ENCODE peak calls at places on chromosome 15, in eight cellular contexts. H is GM23338, I is Panc1, R is K562, Z is prostate gland, L is stomach, T is HCT116, K is H1. Q is an unnamed sample.

GRCh38 chr15:100515758-100516157 is 13.0 kb downstream of the CERS3 start:
- DNase-seq in I (no peak), T (no peak), H (no peak), Z (no peak), L (no peak), R (no peak), K (no peak), Q (no peak)

GRCh38 chr15:70853270-70853854 is 595 bp downstream of the LARP6 start:
- DNase-seq in L (no peak), Z (no peak), K (peak; percentile 46), H (peak; percentile 85), T (no peak), I (no peak), R (no peak), Q (no peak)

GRCh38 chr15:70095387-70096214 is 2.1 kb downstream of the TLE3 start:
- DNase-seq in H (peak; percentile 86), T (no peak), Z (peak; percentile 28), R (no peak), I (no peak), L (peak; percentile 47), K (no peak), Q (no peak)

GRCh38 chr15:57138260-57138895 is 219.9 kb downstream of the TCF12 start:
- DNase-seq in R (peak; percentile 65), H (peak; percentile 92), Z (no peak), L (peak; percentile 31), K (peak; percentile 41), T (peak; percentile 33), I (peak; percentile 36), Q (no peak)

GRCh38 chr15:58556028-58556361 is 124.2 kb downstream of the LIPC start:
- DNase-seq in L (no peak), I (no peak), Z (no peak), R (no peak), H (no peak), K (no peak), T (no peak), Q (no peak)

GRCh38 chr15:96505014-96505413 is 174.5 kb downstream of the NR2F2 start:
- DNase-seq in I (no peak), T (no peak), Z (no peak), R (no peak), K (no peak), H (no peak), L (no peak), Q (no peak)

GRCh38 chr15:77851696-77852095 is 219.0 kb upstream of the LINGO1 start:
- DNase-seq in T (no peak), H (no peak), I (no peak), Z (no peak), K (no peak), R (no peak), L (no peak), Q (no peak)

GRCh38 chr15:78220713-78221112 is 13.7 kb downstream of the ACSBG1 start:
- DNase-seq in H (no peak), R (no peak), Z (no peak), I (no peak), K (no peak), T (no peak), L (no peak), Q (no peak)

DNA sequence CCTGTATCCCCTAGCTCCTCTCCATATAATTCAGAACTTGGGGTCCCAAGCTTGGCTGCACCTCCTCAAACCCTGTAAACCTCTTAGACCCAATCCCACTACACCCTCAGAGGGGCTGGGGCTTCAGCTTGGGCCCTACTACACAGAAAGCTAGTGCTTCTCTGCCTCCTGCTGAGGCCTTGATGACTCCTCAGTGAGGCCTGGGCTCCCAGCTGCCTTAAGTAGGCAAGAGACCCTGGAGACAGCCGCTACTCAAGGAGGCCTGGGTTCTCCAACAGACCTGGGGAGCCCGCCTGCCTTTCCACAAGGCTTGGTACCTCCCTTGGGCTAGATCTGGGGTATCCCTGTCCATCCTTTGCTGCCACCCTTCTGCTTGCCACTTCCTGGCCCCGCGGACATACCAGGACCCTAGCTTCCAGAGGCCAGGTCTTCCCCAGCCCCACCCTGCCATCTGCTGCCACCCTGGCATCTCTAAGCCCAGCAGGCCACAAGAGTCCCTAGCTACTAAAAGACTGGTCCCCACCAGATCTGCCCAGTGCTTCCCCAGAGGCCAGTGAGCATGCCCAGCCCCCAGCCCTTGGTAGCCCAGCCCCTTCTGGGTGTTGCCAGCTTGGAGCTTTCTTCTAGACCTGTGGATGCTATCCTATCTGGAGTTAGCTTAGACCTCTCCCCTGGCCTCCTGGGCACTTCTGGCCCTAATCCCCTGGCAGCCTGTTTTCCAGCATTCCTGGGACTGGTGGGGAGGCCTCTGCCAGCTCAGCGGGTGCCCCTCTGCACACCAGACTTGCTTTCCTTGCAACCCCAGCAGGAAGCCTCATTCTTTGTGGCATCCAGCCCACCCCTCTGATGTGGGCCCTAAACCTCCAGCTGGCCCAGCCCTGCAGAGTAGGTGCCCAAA is 13.7 kb downstream of the C15orf39 start:
- DNase-seq in L (no peak), R (no peak), H (peak; percentile 17), T (no peak), Z (no peak), K (no peak), I (no peak), Q (no peak)
- TF ChIP-seq POLR2AphosphoS5 in L (no peak), R (no peak), H (no peak), T (peak; percentile 13), Z (no peak), K (no peak), I (no peak), Q (no peak)

GRCh38 chr15:80066912-80067311 is 7.4 kb downstream of the ZFAND6 start:
- DNase-seq in R (no peak), H (no peak), Z (no peak), K (no peak), L (no peak), T (no peak), I (no peak), Q (no peak)
- H3K4me3 ChIP-seq in R (no peak overlapping the region), H (no peak overlapping the region), Z (no peak overlapping the region), K (no peak overlapping the region), L (no peak overlapping the region), T (no peak overlapping the region), I (no peak overlapping the region), Q (no peak overlapping the region)

DNA sequence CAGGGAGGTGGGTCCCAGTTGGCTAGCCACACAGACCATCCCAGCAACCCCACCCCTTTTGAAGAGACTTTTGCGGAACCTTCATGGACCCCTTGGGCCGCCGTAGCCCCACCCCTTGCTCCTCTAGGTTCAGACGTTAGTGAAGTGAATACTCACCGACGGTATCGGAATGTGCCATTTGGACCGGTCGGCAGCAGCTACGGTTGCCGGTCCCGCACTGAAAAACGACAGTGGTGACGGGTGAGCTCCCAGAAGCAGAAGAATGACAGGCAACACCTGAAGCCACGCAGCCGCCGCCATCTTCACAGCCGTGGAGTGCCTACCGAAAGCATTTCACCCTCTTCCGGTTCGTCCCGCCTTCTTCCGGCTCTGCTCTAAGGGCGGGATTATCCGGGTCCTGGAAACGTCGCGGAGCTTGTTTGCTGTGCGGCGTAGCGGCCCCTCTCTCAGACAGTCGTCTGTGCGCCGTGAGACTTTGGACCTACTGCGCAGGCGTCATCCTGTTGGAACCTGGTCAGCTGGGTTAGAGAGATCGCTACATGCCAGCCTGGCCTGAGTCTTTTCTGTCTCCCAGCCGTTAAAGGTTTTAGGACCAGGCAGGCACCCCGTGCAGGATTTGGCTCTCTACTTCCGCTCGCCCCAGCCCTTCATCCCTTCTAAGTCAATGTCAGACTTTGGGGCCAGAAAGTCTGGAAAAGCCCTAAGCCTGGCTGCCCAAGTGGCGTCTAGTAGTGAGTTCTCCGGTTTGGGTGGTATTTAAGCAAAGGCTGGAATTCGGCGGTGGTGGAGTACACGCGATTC is at the start of the genes GANC and TMEM87A:
- DNase-seq in T (peak; percentile 97), I (peak; percentile 97), H (peak; percentile 99), R (peak; percentile 99), L (peak; percentile 98), Z (peak; percentile 99), K (peak; percentile 96), Q (peak; percentile 98)
- TF ChIP-seq CTCF in T (no peak), I (no peak), H (no peak), R (no peak), L (no peak), Z (no peak), K (no peak), Q (no peak)

DNA sequence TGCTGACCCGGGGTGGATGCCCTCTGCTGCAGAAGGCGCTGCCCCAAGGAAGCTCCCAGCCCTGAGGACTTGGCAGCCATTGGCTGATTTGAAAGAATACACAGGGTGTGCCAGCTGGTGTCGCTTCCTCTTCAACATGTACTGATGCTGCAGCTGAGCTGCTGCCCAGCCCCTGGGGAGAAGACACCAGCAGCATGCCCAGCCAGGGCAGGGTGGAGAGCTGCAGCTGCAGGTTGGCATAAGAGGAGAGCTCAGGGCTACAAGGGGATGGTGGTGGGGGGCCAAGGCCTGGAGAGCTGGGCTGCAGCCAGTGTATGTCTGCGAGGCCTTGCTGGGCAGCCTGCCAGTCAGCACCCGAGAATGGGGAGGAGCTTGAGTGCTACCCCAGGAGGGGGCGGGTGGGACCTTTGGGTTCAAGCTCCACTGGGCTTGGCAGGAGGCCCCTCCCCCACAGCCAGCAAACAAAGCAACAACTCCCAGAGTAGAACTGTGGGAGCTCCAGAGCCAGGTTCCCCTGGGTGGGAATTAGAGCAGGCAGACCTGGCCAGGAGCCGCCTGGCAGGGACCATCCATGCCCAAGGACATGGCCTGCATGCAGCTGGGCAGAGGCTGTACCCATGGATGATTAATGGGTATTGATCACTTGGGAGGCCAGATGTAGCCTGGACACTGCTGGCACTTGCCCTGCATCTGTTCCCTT is 9.2 kb upstream of the SEMA4B start:
- DNase-seq in L (peak; percentile 85), I (no peak), H (no peak), K (no peak), R (peak; percentile 67), Z (peak; percentile 88), T (peak; percentile 16), Q (no peak)
- TF ChIP-seq POLR2AphosphoS5 in L (no peak), I (peak; percentile 29), H (no peak), K (no peak), R (no peak), Z (peak; percentile 71), T (peak; percentile 36), Q (peak; percentile 33)

DNA sequence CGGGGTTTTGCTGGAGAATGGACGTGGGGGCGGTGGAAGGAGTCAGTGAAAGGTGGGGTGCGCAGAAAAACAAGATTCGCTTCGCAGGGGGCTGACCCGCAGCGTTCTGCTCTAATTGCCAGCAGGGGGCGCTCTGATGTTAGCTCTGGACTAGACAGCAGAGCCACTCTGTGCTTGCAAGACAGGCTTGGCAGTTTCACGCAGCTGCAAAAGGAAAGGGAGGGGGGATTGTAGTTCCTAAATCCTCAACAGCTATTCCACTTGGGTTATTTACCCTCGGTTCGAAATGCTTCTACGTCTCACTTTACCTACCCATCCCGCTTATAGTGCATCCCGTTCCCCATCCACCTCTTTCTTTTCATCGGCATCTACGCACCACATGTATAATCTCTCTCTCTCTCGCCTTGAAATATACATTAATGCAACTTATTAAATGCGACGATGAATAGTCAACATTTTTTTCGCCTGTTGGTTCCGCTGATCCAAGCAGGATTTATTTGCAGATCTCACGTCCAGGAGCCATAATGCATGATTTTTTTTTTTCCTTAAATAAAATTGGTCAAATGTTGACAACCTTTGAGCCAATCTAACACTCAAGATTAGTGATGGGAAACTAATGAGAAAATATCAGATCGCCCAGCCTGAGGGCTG is 216.5 kb downstream of the MEIS2 start:
- DNase-seq in K (no peak), L (peak; percentile 88), T (peak; percentile 63), R (peak; percentile 90), Z (peak; percentile 92), I (peak; percentile 30), H (peak; percentile 98), Q (peak; percentile 87)
- H3K4me3 ChIP-seq in K (peak overlapping the region; percentile 45), L (peak overlapping the region; percentile 36), T (no peak overlapping the region), R (no peak overlapping the region), Z (peak overlapping the region; percentile 19), I (no peak overlapping the region), H (peak overlapping the region; percentile 39), Q (peak overlapping the region; percentile 27)